ENCODE peak calls at places on chromosomes 7 and 10, in ten cellular contexts. One of them, this sample, is unnamed.
A peak's percentile ranks its signal among the peaks of the same experiment; 100 is the strongest.

GRCh38 chr7:47734949-47735291 is 153.0 kb upstream of the TNS3 start:
- DNase-seq in heart left ventricle: no peak
- DNase-seq in MM.1S: no peak
- DNase-seq in AG04450: no peak
- DNase-seq in SK-N-SH: no peak
- DNase-seq in esophagus squamous epithelium: no peak
- DNase-seq in mammary epithelial cell: no peak
- DNase-seq in stomach: no peak
- DNase-seq in IMR-90: no peak
- DNase-seq in right lobe of liver: no peak
- DNase-seq in this sample: no peak

GRCh38 chr10:101611506-101611905 is 23.4 kb downstream of the DPCD start:
- DNase-seq in heart left ventricle: no peak
- DNase-seq in MM.1S: no peak
- DNase-seq in AG04450: no peak
- DNase-seq in SK-N-SH: no peak
- DNase-seq in esophagus squamous epithelium: no peak
- DNase-seq in mammary epithelial cell: no peak
- DNase-seq in stomach: no peak
- DNase-seq in IMR-90: peak; percentile 47
- DNase-seq in right lobe of liver: no peak
- DNase-seq in this sample: peak; percentile 36

GRCh38 chr7:26675143-26675887 is 189.1 kb downstream of the SKAP2 start:
- DNase-seq in heart left ventricle: no peak
- DNase-seq in MM.1S: no peak
- DNase-seq in AG04450: peak; percentile 36
- DNase-seq in SK-N-SH: no peak
- DNase-seq in esophagus squamous epithelium: no peak
- DNase-seq in mammary epithelial cell: peak; percentile 77
- DNase-seq in stomach: no peak
- DNase-seq in IMR-90: peak; percentile 84
- DNase-seq in right lobe of liver: no peak
- DNase-seq in this sample: peak; percentile 46

GRCh38 chr7:28505014-28505413 is 92.7 kb downstream of the CREB5 start:
- DNase-seq in heart left ventricle: no peak
- DNase-seq in MM.1S: no peak
- DNase-seq in AG04450: no peak
- DNase-seq in SK-N-SH: no peak
- DNase-seq in esophagus squamous epithelium: no peak
- DNase-seq in mammary epithelial cell: no peak
- DNase-seq in stomach: no peak
- DNase-seq in IMR-90: no peak
- DNase-seq in right lobe of liver: no peak
- DNase-seq in this sample: no peak

GRCh38 chr7:100435401-100436304 is 644 bp downstream of the PPP1R35 start:
- DNase-seq in heart left ventricle: peak; percentile 47
- DNase-seq in MM.1S: peak; percentile 64
- DNase-seq in AG04450: no peak
- DNase-seq in SK-N-SH: peak; percentile 81
- DNase-seq in esophagus squamous epithelium: no peak
- DNase-seq in mammary epithelial cell: peak; percentile 46
- DNase-seq in stomach: peak; percentile 64
- DNase-seq in IMR-90: no peak
- DNase-seq in right lobe of liver: peak; percentile 67
- DNase-seq in this sample: peak; percentile 33

GRCh38 chr10:3010819-3011422 is 56.4 kb upstream of the PFKP start:
- DNase-seq in heart left ventricle: no peak
- DNase-seq in MM.1S: no peak
- DNase-seq in AG04450: no peak
- DNase-seq in SK-N-SH: peak; percentile 65
- DNase-seq in esophagus squamous epithelium: no peak
- DNase-seq in mammary epithelial cell: peak; percentile 37
- DNase-seq in stomach: no peak
- DNase-seq in IMR-90: peak; percentile 16
- DNase-seq in right lobe of liver: no peak
- DNase-seq in this sample: no peak

GRCh38 chr10:35150335-35150734 is 23.7 kb downstream of the CREM start:
- DNase-seq in heart left ventricle: no peak
- DNase-seq in MM.1S: peak; percentile 17
- DNase-seq in AG04450: no peak
- DNase-seq in SK-N-SH: no peak
- DNase-seq in esophagus squamous epithelium: no peak
- DNase-seq in mammary epithelial cell: no peak
- DNase-seq in stomach: no peak
- DNase-seq in IMR-90: no peak
- DNase-seq in right lobe of liver: no peak
- DNase-seq in this sample: no peak

GRCh38 chr7:130216750-130217149 is 9.1 kb downstream of the SSMEM1 start:
- DNase-seq in heart left ventricle: no peak
- DNase-seq in MM.1S: no peak
- DNase-seq in AG04450: no peak
- DNase-seq in SK-N-SH: no peak
- DNase-seq in esophagus squamous epithelium: no peak
- DNase-seq in mammary epithelial cell: no peak
- DNase-seq in stomach: no peak
- DNase-seq in IMR-90: no peak
- DNase-seq in right lobe of liver: no peak
- DNase-seq in this sample: no peak

GRCh38 chr10:79268100-79268670 is 79.1 kb upstream of the PPIF start:
- DNase-seq in heart left ventricle: no peak
- DNase-seq in MM.1S: no peak
- DNase-seq in AG04450: no peak
- DNase-seq in SK-N-SH: no peak
- DNase-seq in esophagus squamous epithelium: no peak
- DNase-seq in mammary epithelial cell: peak; percentile 44
- DNase-seq in stomach: no peak
- DNase-seq in IMR-90: peak; percentile 70
- DNase-seq in right lobe of liver: no peak
- DNase-seq in this sample: peak; percentile 78

GRCh38 chr7:122133477-122133876 is 10.6 kb downstream of the AASS start:
- DNase-seq in heart left ventricle: no peak
- DNase-seq in MM.1S: no peak
- DNase-seq in AG04450: no peak
- DNase-seq in SK-N-SH: no peak
- DNase-seq in esophagus squamous epithelium: no peak
- DNase-seq in mammary epithelial cell: no peak
- DNase-seq in stomach: no peak
- DNase-seq in IMR-90: no peak
- DNase-seq in right lobe of liver: no peak
- DNase-seq in this sample: no peak

GRCh38 chr10:103888113-103888841 is 29.7 kb downstream of the STN1 start:
- DNase-seq in heart left ventricle: peak; percentile 87
- DNase-seq in MM.1S: peak; percentile 45
- DNase-seq in AG04450: peak; percentile 73
- DNase-seq in SK-N-SH: peak; percentile 51
- DNase-seq in esophagus squamous epithelium: no peak
- DNase-seq in mammary epithelial cell: peak; percentile 79
- DNase-seq in stomach: peak; percentile 90
- DNase-seq in IMR-90: peak; percentile 91
- DNase-seq in right lobe of liver: peak; percentile 69
- DNase-seq in this sample: peak; percentile 86

GRCh38 chr7:123538189-123538714 is 3.9 kb upstream of the IQUB start:
- DNase-seq in heart left ventricle: no peak
- DNase-seq in MM.1S: no peak
- DNase-seq in AG04450: peak; percentile 26
- DNase-seq in SK-N-SH: no peak
- DNase-seq in esophagus squamous epithelium: no peak
- DNase-seq in mammary epithelial cell: peak; percentile 70
- DNase-seq in stomach: no peak
- DNase-seq in IMR-90: peak; percentile 90
- DNase-seq in right lobe of liver: no peak
- DNase-seq in this sample: peak; percentile 78

GRCh38 chr10:79445217-79445707 is at the start of gene ZCCHC24:
- DNase-seq in heart left ventricle: peak; percentile 73
- DNase-seq in MM.1S: peak; percentile 73
- DNase-seq in AG04450: no peak
- DNase-seq in SK-N-SH: no peak
- DNase-seq in esophagus squamous epithelium: no peak
- DNase-seq in mammary epithelial cell: peak; percentile 54
- DNase-seq in stomach: peak; percentile 65
- DNase-seq in IMR-90: no peak
- DNase-seq in right lobe of liver: no peak
- DNase-seq in this sample: no peak

GRCh38 chr7:2495402-2496309 is 19.5 kb upstream of the GRIFIN start:
- DNase-seq in heart left ventricle: no peak
- DNase-seq in MM.1S: no peak
- DNase-seq in AG04450: no peak
- DNase-seq in SK-N-SH: peak; percentile 93
- DNase-seq in esophagus squamous epithelium: no peak
- DNase-seq in mammary epithelial cell: no peak
- DNase-seq in stomach: no peak
- DNase-seq in IMR-90: no peak
- DNase-seq in right lobe of liver: no peak
- DNase-seq in this sample: no peak

GRCh38 chr10:50291261-50291850 is 40.0 kb upstream of the ASAH2 start:
- DNase-seq in heart left ventricle: no peak
- DNase-seq in MM.1S: no peak
- DNase-seq in AG04450: no peak
- DNase-seq in SK-N-SH: no peak
- DNase-seq in esophagus squamous epithelium: no peak
- DNase-seq in mammary epithelial cell: no peak
- DNase-seq in stomach: no peak
- DNase-seq in IMR-90: peak; percentile 23
- DNase-seq in right lobe of liver: no peak
- DNase-seq in this sample: peak; percentile 41
- TF ChIP-seq CTCF in heart left ventricle: peak; percentile 47
- TF ChIP-seq CTCF in MM.1S: peak; percentile 21
- TF ChIP-seq CTCF in AG04450: peak; percentile 59
- TF ChIP-seq CTCF in SK-N-SH: peak; percentile 43
- TF ChIP-seq CTCF in esophagus squamous epithelium: peak; percentile 29
- TF ChIP-seq CTCF in mammary epithelial cell: peak; percentile 30
- TF ChIP-seq CTCF in stomach: no peak
- TF ChIP-seq CTCF in IMR-90: peak; percentile 53
- TF ChIP-seq CTCF in right lobe of liver: peak; percentile 40
- TF ChIP-seq CTCF in this sample: peak; percentile 58

GRCh38 chr7:143494622-143495021 is 16.9 kb downstream of the TAS2R41 start:
- DNase-seq in heart left ventricle: no peak
- DNase-seq in MM.1S: no peak
- DNase-seq in AG04450: no peak
- DNase-seq in SK-N-SH: no peak
- DNase-seq in esophagus squamous epithelium: no peak
- DNase-seq in mammary epithelial cell: no peak
- DNase-seq in stomach: no peak
- DNase-seq in IMR-90: peak; percentile 45
- DNase-seq in right lobe of liver: no peak
- DNase-seq in this sample: peak; percentile 28
- H3K4me3 ChIP-seq in heart left ventricle: no peak overlapping the region
- H3K4me3 ChIP-seq in MM.1S: no peak overlapping the region
- H3K4me3 ChIP-seq in AG04450: no peak overlapping the region
- H3K4me3 ChIP-seq in SK-N-SH: no peak overlapping the region
- H3K4me3 ChIP-seq in esophagus squamous epithelium: no peak overlapping the region
- H3K4me3 ChIP-seq in mammary epithelial cell: no peak overlapping the region
- H3K4me3 ChIP-seq in stomach: no peak overlapping the region
- H3K4me3 ChIP-seq in IMR-90: no peak overlapping the region
- H3K4me3 ChIP-seq in right lobe of liver: no peak overlapping the region
- H3K4me3 ChIP-seq in this sample: no peak overlapping the region

GRCh38 chr7:128210590-128211570 is 30.2 kb upstream of the LEP start:
- DNase-seq in heart left ventricle: no peak
- DNase-seq in MM.1S: no peak
- DNase-seq in AG04450: no peak
- DNase-seq in SK-N-SH: no peak
- DNase-seq in esophagus squamous epithelium: no peak
- DNase-seq in mammary epithelial cell: no peak
- DNase-seq in stomach: no peak
- DNase-seq in IMR-90: no peak
- DNase-seq in right lobe of liver: no peak
- DNase-seq in this sample: no peak

GRCh38 chr7:128209229-128210035 is 31.6 kb upstream of the LEP start:
- DNase-seq in heart left ventricle: peak; percentile 59
- DNase-seq in MM.1S: peak; percentile 79
- DNase-seq in AG04450: peak; percentile 44
- DNase-seq in SK-N-SH: peak; percentile 93
- DNase-seq in esophagus squamous epithelium: no peak
- DNase-seq in mammary epithelial cell: peak; percentile 60
- DNase-seq in stomach: peak; percentile 72
- DNase-seq in IMR-90: peak; percentile 69
- DNase-seq in right lobe of liver: peak; percentile 58
- DNase-seq in this sample: peak; percentile 82

GRCh38 chr7:128211626-128212025 is 29.5 kb upstream of the LEP start:
- DNase-seq in heart left ventricle: no peak
- DNase-seq in MM.1S: no peak
- DNase-seq in AG04450: no peak
- DNase-seq in SK-N-SH: no peak
- DNase-seq in esophagus squamous epithelium: no peak
- DNase-seq in mammary epithelial cell: peak; percentile 37
- DNase-seq in stomach: no peak
- DNase-seq in IMR-90: no peak
- DNase-seq in right lobe of liver: no peak
- DNase-seq in this sample: no peak

GRCh38 chr7:128207609-128208008 is 33.5 kb upstream of the LEP start:
- DNase-seq in heart left ventricle: no peak
- DNase-seq in MM.1S: no peak
- DNase-seq in AG04450: no peak
- DNase-seq in SK-N-SH: no peak
- DNase-seq in esophagus squamous epithelium: no peak
- DNase-seq in mammary epithelial cell: no peak
- DNase-seq in stomach: no peak
- DNase-seq in IMR-90: no peak
- DNase-seq in right lobe of liver: no peak
- DNase-seq in this sample: no peak

DNA sequence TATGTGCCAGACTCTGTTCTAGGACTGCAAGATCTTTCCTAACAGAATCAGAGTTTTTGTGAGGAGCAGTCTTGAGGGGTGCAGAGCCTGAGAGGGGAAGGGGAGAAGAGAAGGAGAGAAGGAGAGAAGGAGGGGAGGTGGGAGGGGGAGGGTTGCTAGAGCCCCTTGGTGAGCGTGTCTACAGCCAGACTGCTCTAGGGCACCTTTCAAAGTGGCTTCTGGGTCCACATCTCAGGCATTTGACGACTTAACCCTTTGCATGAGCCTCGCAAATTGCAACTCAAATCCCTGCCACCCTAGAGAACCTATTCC is 31.1 kb upstream of the LEP start:
- DNase-seq in heart left ventricle: no peak
- DNase-seq in MM.1S: no peak
- DNase-seq in AG04450: no peak
- DNase-seq in SK-N-SH: no peak
- DNase-seq in esophagus squamous epithelium: no peak
- DNase-seq in mammary epithelial cell: no peak
- DNase-seq in stomach: no peak
- DNase-seq in IMR-90: no peak
- DNase-seq in right lobe of liver: no peak
- DNase-seq in this sample: no peak
- TF ChIP-seq CTCF in heart left ventricle: no peak
- TF ChIP-seq CTCF in MM.1S: no peak
- TF ChIP-seq CTCF in AG04450: no peak
- TF ChIP-seq CTCF in SK-N-SH: no peak
- TF ChIP-seq CTCF in esophagus squamous epithelium: no peak
- TF ChIP-seq CTCF in mammary epithelial cell: no peak
- TF ChIP-seq CTCF in stomach: no peak
- TF ChIP-seq CTCF in IMR-90: no peak
- TF ChIP-seq CTCF in right lobe of liver: no peak
- TF ChIP-seq CTCF in this sample: no peak

DNA sequence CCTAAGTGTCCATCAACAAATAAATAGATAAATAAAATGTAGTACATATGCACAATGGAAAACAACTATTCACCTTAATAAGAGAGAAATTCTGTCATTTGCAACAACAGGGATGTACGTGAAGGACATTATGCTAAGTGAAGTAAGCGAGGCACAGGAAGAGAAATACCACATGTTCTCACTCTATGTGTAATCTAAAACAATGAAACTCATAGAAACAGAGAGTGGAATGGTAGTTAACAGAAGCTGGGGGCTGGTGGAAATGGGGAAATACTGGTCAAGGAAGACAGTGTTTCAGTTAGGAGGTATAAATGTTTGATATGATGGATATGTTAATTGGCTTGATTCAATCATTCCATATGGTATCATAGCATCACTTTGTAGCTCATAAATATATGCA is 43.1 kb downstream of the ARL4A start:
- DNase-seq in heart left ventricle: no peak
- DNase-seq in MM.1S: no peak
- DNase-seq in AG04450: no peak
- DNase-seq in SK-N-SH: no peak
- DNase-seq in esophagus squamous epithelium: no peak
- DNase-seq in mammary epithelial cell: no peak
- DNase-seq in stomach: no peak
- DNase-seq in IMR-90: no peak
- DNase-seq in right lobe of liver: no peak
- DNase-seq in this sample: no peak
- H3K4me3 ChIP-seq in heart left ventricle: no peak overlapping the region
- H3K4me3 ChIP-seq in MM.1S: no peak overlapping the region
- H3K4me3 ChIP-seq in AG04450: no peak overlapping the region
- H3K4me3 ChIP-seq in SK-N-SH: no peak overlapping the region
- H3K4me3 ChIP-seq in esophagus squamous epithelium: no peak overlapping the region
- H3K4me3 ChIP-seq in mammary epithelial cell: no peak overlapping the region
- H3K4me3 ChIP-seq in stomach: no peak overlapping the region
- H3K4me3 ChIP-seq in IMR-90: no peak overlapping the region
- H3K4me3 ChIP-seq in right lobe of liver: no peak overlapping the region
- H3K4me3 ChIP-seq in this sample: no peak overlapping the region

This sample was measured in cardiac fibroblast.